ENCODE peak calls at places on chromosomes 5 and 9, in five cellular contexts. W is HCT116, A is GM12878, Y is K562, C is HepG2. G is an unnamed sample.

GRCh38 chr5:80008945-80009344 is 17.9 kb upstream of the MTX3 start:
- DNase-seq in A (no peak), W (no peak), Y (no peak), C (no peak), G (no peak)

GRCh38 chr9:136545065-136545965 is 533 bp downstream of the NOTCH1 start:
- DNase-seq in W (no peak), C (no peak), A (no peak), Y (peak), G (peak)

GRCh38 chr5:127933348-127933747 is 150.2 kb upstream of the SLC12A2 start:
- DNase-seq in W (no peak), Y (no peak), A (no peak), C (no peak), G (no peak)

GRCh38 chr9:90815944-90816357 is 14.3 kb downstream of the SYK start:
- DNase-seq in A (no peak), Y (no peak), W (no peak), C (no peak), G (no peak)

GRCh38 chr5:88081877-88082276 is 186.8 kb downstream of the TMEM161B start:
- DNase-seq in W (no peak), A (no peak), Y (no peak), C (no peak), G (no peak)

GRCh38 chr5:38410304-38410990 is 146.0 kb downstream of the LIFR start:
- DNase-seq in W (no peak), A (no peak), C (no peak), Y (no peak), G (no peak)

GRCh38 chr9:136857606-136858412 is 5.7 kb downstream of the MAMDC4 start:
- DNase-seq in A (no peak), Y (no peak), C (no peak), W (no peak), G (no peak)

GRCh38 chr5:72436796-72437471 is 70.3 kb downstream of the ZNF366 start:
- DNase-seq in W (no peak), Y (no peak), C (no peak), A (no peak), G (no peak)

GRCh38 chr5:68958428-68958827 is 135.4 kb upstream of the SLC30A5 start:
- DNase-seq in W (no peak), A (no peak), C (no peak), Y (no peak), G (no peak)

GRCh38 chr5:145682197-145682895 is 152.8 kb downstream of the PRELID2 start:
- DNase-seq in W (no peak), Y (no peak), A (no peak), C (no peak), G (no peak)

GRCh38 chr5:154871732-154872131 is 13.3 kb downstream of the CNOT8 start:
- DNase-seq in C (no peak), W (no peak), Y (no peak), A (no peak), G (no peak)

GRCh38 chr5:17992296-17992695 is 358.0 kb downstream of the TAF11L14 start:
- DNase-seq in W (no peak), Y (no peak), A (no peak), C (no peak), G (no peak)

GRCh38 chr5:135446615-135447014 is 533 bp downstream of the DCANP1 start:
- DNase-seq in A (no peak), W (no peak), Y (no peak), C (no peak), G (no peak)

GRCh38 chr5:427415-428087 is 15.4 kb upstream of the EXOC3 start:
- DNase-seq in Y (no peak), C (no peak), A (no peak), W (no peak), G (no peak)

GRCh38 chr5:43555895-43556606 is 826 bp downstream of the PAIP1 start:
- DNase-seq in A (no peak), Y (peak), W (peak), C (peak), G (peak)

GRCh38 chr5:143229426-143229895 is 174.0 kb downstream of the NR3C1 start:
- DNase-seq in W (no peak), C (no peak), Y (no peak), A (no peak), G (no peak)

GRCh38 chr9:20015427-20015931 is 226.6 kb upstream of the SLC24A2 start:
- DNase-seq in W (no peak), A (peak), Y (no peak), C (no peak), G (no peak)

GRCh38 chr5:100889165-100889564 is 13.9 kb downstream of the ST8SIA4 start:
- DNase-seq in A (no peak), Y (no peak), C (no peak), W (no peak), G (no peak)

GRCh38 chr9:16150938-16151650 is 598.3 kb downstream of the CCDC171 start:
- DNase-seq in A (peak), W (no peak), C (no peak), Y (no peak), G (peak)

GRCh38 chr9:121765021-121765950 is 113.9 kb downstream of the DAB2IP start:
- DNase-seq in C (peak), A (no peak), W (no peak), Y (no peak), G (peak)

GRCh38 chr9:89850633-89851325 is 246.0 kb downstream of the GADD45G start:
- DNase-seq in A (no peak), Y (no peak), W (no peak), C (no peak), G (no peak)

GRCh38 chr9:3447143-3447542 is 78.7 kb downstream of the RFX3 start:
- DNase-seq in C (no peak), A (no peak), Y (no peak), W (no peak), G (no peak)

GRCh38 chr9:98605116-98605515 is 103.6 kb downstream of the GABBR2 start:
- DNase-seq in A (no peak), W (no peak), Y (no peak), C (no peak), G (no peak)

GRCh38 chr9:88523056-88523455 is 11.9 kb upstream of the NXNL2 start:
- DNase-seq in A (no peak), W (no peak), Y (no peak), C (no peak), G (no peak)

GRCh38 chr9:106718996-106719395 is 144.0 kb upstream of the ZNF462 start:
- DNase-seq in A (no peak), W (no peak), Y (no peak), C (no peak), G (no peak)

GRCh38 chr9:138022121-138022741 is 144.6 kb downstream of the CACNA1B start:
- DNase-seq in C (no peak), W (peak), Y (peak), A (no peak), G (peak)

GRCh38 chr9:35728041-35728971 is 3.7 kb downstream of the TLN1 start:
- DNase-seq in Y (peak), A (no peak), C (peak), W (no peak), G (no peak)

GRCh38 chr5:6222121-6222520 is 156.2 kb downstream of the MED10 start:
- DNase-seq in A (peak), W (no peak), C (no peak), Y (no peak), G (no peak)

GRCh38 chr5:132063090-132063911 is 2.8 kb downstream of the IL3 start:
- DNase-seq in A (peak), W (peak), Y (peak), C (peak), G (peak)

GRCh38 chr9:11038366-11038765 is 425.6 kb upstream of the PTPRD start:
- DNase-seq in Y (no peak), A (no peak), C (no peak), W (no peak), G (no peak)

GRCh38 chr9:79912641-79913040 is 340.9 kb downstream of the TLE4 start:
- DNase-seq in C (no peak), W (no peak), A (no peak), Y (no peak), G (no peak)

GRCh38 chr5:999724-1000123 is 8.9 kb upstream of the NKD2 start:
- DNase-seq in C (no peak), W (no peak), Y (no peak), A (no peak), G (no peak)

GRCh38 chr5:80103375-80103774 is 68.2 kb downstream of the THBS4 start:
- DNase-seq in C (no peak), W (no peak), Y (no peak), A (no peak), G (no peak)

GRCh38 chr5:142922223-142922952 is 152.2 kb downstream of the ARHGAP26 start:
- DNase-seq in W (no peak), A (peak), C (peak), Y (peak), G (peak)

GRCh38 chr5:180598797-180599589 is 7.7 kb upstream of the SCGB3A1 start:
- DNase-seq in A (no peak), C (no peak), W (no peak), Y (peak), G (peak)

GRCh38 chr9:10339152-10339551 is 273.6 kb downstream of the PTPRD start:
- DNase-seq in Y (no peak), A (no peak), W (no peak), C (no peak), G (no peak)

DNA sequence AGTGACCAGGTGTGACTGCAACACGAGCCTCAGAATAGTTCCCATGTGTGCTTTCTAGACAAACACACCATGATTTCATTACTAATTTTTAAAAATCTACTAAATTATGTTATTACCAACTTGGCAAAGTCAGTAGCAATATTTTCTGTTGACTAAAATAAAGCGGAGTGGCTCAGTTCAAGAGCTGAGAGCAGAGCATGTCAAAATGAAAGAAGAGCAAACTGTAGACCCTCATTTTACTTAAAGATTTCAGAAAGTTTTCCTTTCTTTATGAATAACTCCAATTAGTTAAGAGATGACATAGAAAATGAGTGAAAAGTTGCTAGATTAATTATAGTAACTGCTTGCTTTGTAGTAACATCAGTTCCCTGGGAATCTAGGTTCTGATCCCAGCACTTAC is 17.9 kb downstream of the OXCT1 start:
- DNase-seq in A (no peak), Y (no peak), W (no peak), C (no peak), G (no peak)
- TF ChIP-seq ZBTB33 in A (no peak), Y (no peak), W (no peak), C (no peak), G (no peak)

GRCh38 chr5:173759696-173760095 is 128.5 kb upstream of the CPEB4 start:
- DNase-seq in Y (no peak), W (no peak), A (no peak), C (no peak), G (no peak)
- TF ChIP-seq ZBTB33 in Y (no peak), W (no peak), A (no peak), C (no peak), G (no peak)

GRCh38 chr9:131324736-131325679 is 35.5 kb downstream of the PLPP7 start:
- DNase-seq in C (no peak), Y (no peak), A (no peak), W (no peak), G (no peak)

GRCh38 chr9:131323629-131324028 is 34.1 kb downstream of the PLPP7 start:
- DNase-seq in W (no peak), C (peak), Y (no peak), A (no peak), G (no peak)

GRCh38 chr9:131318211-131318610 is 28.7 kb downstream of the PLPP7 start:
- DNase-seq in C (no peak), Y (no peak), W (no peak), A (no peak), G (peak)

GRCh38 chr9:131319486-131319885 is 30.0 kb downstream of the PLPP7 start:
- DNase-seq in Y (no peak), A (no peak), W (no peak), C (no peak), G (peak)

DNA sequence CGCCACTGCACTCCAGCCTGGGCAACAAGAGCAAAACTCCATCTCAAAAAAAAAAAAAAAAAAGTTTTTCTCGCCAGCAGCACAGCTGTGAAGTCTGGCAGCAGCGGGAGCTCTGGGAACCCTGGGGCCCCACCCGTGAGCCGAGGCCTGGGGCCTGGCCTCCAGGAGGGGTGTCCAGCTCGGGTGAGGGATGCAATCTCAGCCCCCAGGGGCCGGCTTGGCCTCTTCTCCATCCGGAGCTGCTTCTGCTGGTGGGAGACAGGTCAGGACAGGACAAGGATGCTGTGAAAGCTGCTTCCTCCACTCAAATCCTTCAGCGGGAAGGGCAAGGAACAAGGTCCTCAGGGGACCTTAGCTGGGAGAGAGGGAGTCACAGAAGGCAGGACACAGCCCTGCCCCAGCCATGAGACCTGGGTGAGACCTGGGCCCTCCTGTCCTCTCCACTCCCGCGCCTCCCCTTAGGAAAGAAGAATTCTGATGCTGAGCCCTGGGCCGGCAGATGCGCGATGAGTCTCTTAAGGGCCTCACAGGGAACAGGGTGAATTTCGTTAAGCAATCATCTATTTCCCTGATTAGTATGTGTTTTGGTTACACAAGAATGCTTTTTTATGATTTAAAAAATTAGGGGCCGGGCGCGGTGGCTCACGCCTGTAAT is 30.6 kb downstream of the PLPP7 start:
- DNase-seq in A (no peak), W (no peak), Y (no peak), C (no peak), G (peak)
- TF ChIP-seq ZBTB33 in A (no peak), W (no peak), Y (no peak), C (no peak), G (no peak)

DNA sequence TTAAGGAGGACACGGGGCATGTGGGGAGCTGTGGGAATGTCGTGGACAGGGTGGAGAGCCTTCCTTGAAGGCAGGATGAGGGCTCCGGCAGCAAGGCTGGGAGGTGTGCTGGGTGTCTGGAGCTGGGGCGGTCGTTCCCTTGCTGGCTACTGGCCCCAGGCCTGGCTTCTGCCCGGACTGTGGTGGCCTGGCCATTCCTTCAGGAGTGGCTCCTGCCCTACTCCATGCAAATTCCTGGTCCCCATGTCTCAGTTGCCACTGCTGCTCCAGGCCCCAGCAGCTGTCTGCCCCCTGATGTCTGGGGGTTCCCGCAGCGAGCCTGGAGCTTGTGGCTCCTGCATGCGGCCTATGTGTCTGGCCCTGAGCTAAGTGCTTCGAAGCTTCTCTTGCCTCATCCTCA is 21.9 kb downstream of the IER5L start:
- DNase-seq in C (no peak), W (no peak), A (no peak), Y (no peak), G (no peak)
- TF ChIP-seq ZBTB33 in C (no peak), W (no peak), A (no peak), Y (no peak), G (no peak)

GRCh38 chr5:9196403-9197224 is 349.3 kb downstream of the SEMA5A start:
- DNase-seq in Y (no peak), C (no peak), W (no peak), A (no peak), G (no peak)
- TF ChIP-seq ZBTB33 in Y (no peak), C (no peak), W (no peak), A (no peak), G (no peak)

DNA sequence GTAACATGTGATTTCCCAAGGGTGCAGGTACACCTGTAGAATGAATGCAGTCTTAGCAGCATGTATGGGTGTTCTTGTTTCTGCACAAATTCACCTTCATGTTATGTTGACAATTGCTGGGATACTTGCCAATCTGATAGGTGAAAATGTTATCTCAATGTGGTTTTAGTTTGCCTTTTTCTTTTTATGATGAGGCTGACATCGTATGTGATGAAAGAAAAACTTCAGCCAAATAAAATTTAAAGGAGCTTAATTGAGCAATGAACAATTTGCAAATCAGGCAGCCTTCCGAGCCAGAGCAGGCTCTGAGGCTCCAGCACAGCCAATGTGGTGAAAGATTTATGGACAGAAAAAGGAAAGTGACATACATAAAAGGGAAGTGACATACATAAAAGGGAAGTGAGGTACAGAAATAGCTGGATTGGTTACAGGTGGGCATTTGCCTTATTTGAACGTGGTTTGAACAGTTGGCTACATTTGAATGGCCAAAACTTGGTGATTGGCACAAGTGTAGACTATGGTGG is 10.5 kb downstream of the TAL2 start:
- DNase-seq in C (no peak), A (no peak), W (no peak), Y (no peak), G (no peak)
- TF ChIP-seq ZBTB33 in C (no peak), A (no peak), W (no peak), Y (no peak), G (no peak)

GRCh38 chr5:139637438-139638089 is 10.6 kb upstream of the CXXC5 start:
- DNase-seq in Y (peak), W (no peak), C (peak), A (no peak), G (peak)
- TF ChIP-seq ZBTB33 in Y (peak), W (no peak), C (no peak), A (no peak), G (no peak)

GRCh38 chr5:41148448-41148847 is 64.9 kb downstream of the C6 start:
- DNase-seq in Y (no peak), C (no peak), W (no peak), A (no peak), G (no peak)

GRCh38 chr5:41145306-41145705 is 68.0 kb downstream of the C6 start:
- DNase-seq in A (no peak), C (no peak), W (no peak), Y (no peak), G (no peak)

GRCh38 chr5:41143124-41143523 is 70.2 kb downstream of the C6 start:
- DNase-seq in Y (no peak), A (no peak), W (no peak), C (no peak), G (no peak)
- TF ChIP-seq ZBTB33 in Y (no peak), A (no peak), W (no peak), C (no peak), G (no peak)

DNA sequence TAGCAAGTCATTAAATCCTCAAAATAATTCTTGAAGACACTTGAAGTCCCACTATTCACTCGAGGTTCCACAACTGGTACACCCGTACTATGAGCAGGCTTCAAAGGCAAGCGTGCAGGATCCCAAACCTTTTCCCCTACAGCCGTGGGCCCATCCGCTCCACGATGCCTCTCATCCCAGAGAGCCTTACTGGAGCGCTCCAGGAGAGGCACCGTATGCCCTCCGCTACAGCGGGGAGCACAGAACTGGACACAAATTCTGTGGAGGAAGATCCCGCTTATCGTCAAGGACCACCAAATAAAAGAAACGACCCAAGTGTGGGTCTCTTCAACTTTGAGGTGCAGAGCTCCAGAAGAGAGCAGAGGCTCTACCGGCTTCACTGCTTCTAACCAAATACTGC is 508 bp downstream of the NOL6 start:
- DNase-seq in A (no peak), W (no peak), C (no peak), Y (no peak), G (peak)
- TF ChIP-seq ZBTB33 in A (no peak), W (no peak), C (no peak), Y (no peak), G (no peak)

GRCh38 chr5:176131771-176132170 is 106.5 kb upstream of the SIMC1 start:
- DNase-seq in C (no peak), A (no peak), W (no peak), Y (no peak), G (no peak)

GRCh38 chr5:176133877-176134276 is 104.3 kb upstream of the SIMC1 start:
- DNase-seq in C (no peak), Y (no peak), A (no peak), W (no peak), G (peak)

GRCh38 chr5:176134529-176135223 is 103.5 kb upstream of the SIMC1 start:
- DNase-seq in Y (no peak), A (no peak), C (no peak), W (no peak), G (peak)

GRCh38 chr5:176132471-176133288 is 105.5 kb upstream of the SIMC1 start:
- DNase-seq in Y (no peak), W (no peak), C (no peak), A (no peak), G (no peak)

DNA sequence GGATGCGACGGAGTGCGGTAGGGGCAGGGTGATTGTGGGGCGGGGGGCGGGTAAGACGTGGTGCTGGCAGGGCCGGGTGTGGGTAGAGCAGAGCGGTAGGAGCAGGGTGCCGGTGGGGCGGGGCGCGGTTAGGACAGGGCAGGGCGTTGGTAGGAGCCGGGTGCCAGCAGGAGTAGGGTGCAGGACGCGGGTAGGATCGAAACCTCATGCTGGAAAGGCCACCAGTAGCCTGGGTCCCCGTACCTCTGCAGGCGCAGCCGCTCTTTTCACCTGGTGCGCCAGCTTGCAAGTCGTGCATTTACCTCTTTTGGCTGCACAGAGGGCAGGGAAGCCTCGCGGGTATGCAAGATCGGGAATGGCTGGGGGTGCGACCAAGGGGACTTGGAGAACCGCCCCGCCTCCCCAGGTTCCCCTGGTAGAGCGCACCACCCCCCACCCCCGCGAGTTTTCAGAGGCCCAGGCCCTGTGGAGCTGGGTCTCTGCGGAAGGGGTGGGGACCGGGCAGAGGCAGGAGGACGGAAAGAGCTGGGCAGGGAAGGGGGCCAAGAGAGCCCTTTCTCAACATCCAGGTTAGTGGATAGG is 104.8 kb upstream of the SIMC1 start:
- DNase-seq in Y (no peak), A (no peak), W (no peak), C (no peak), G (peak)
- TF ChIP-seq ZBTB33 in Y (no peak), A (no peak), W (no peak), C (no peak), G (no peak)

G was measured in SK-N-SH.